ENCODE peak calls at places on chromosomes 7 and 10, in seven cellular contexts. One of them, this sample, is unnamed.

GRCh38 chr7:106421181-106421762 is 136.5 kb upstream of the NAMPT start:
- DNase-seq in cardiac fibroblast: peak; percentile 97
- DNase-seq in stomach: peak; percentile 43
- DNase-seq in fibroblast of pulmonary artery: peak; percentile 100
- DNase-seq in heart left ventricle: peak; percentile 74
- DNase-seq in fibroblast of the aortic adventitia: peak; percentile 100
- DNase-seq in epithelial cell of esophagus: peak; percentile 74
- DNase-seq in this sample: no peak

GRCh38 chr10:1553951-1554350 is 183.4 kb downstream of the ADARB2 start:
- DNase-seq in cardiac fibroblast: no peak
- DNase-seq in stomach: no peak
- DNase-seq in fibroblast of pulmonary artery: no peak
- DNase-seq in heart left ventricle: no peak
- DNase-seq in fibroblast of the aortic adventitia: no peak
- DNase-seq in epithelial cell of esophagus: no peak
- DNase-seq in this sample: no peak

GRCh38 chr7:85287126-85287825 is 100.4 kb upstream of the SEMA3D start:
- DNase-seq in cardiac fibroblast: peak; percentile 31
- DNase-seq in stomach: no peak
- DNase-seq in fibroblast of pulmonary artery: peak; percentile 26
- DNase-seq in heart left ventricle: no peak
- DNase-seq in fibroblast of the aortic adventitia: peak; percentile 36
- DNase-seq in epithelial cell of esophagus: peak; percentile 2
- DNase-seq in this sample: no peak

GRCh38 chr10:119896061-119896655 is 3.6 kb downstream of the SEC23IP start:
- DNase-seq in cardiac fibroblast: peak; percentile 90
- DNase-seq in stomach: peak; percentile 51
- DNase-seq in fibroblast of pulmonary artery: peak; percentile 91
- DNase-seq in heart left ventricle: no peak
- DNase-seq in fibroblast of the aortic adventitia: peak; percentile 92
- DNase-seq in epithelial cell of esophagus: peak; percentile 90
- DNase-seq in this sample: no peak

GRCh38 chr7:157708896-157709295 is 372.1 kb downstream of the DNAJB6 start:
- DNase-seq in cardiac fibroblast: no peak
- DNase-seq in stomach: no peak
- DNase-seq in fibroblast of pulmonary artery: no peak
- DNase-seq in heart left ventricle: no peak
- DNase-seq in fibroblast of the aortic adventitia: no peak
- DNase-seq in epithelial cell of esophagus: no peak
- DNase-seq in this sample: peak; percentile 4

GRCh38 chr7:104972510-104972909 is 41.5 kb upstream of the KMT2E start:
- DNase-seq in cardiac fibroblast: peak; percentile 77
- DNase-seq in stomach: no peak
- DNase-seq in fibroblast of pulmonary artery: peak; percentile 40
- DNase-seq in heart left ventricle: no peak
- DNase-seq in fibroblast of the aortic adventitia: peak; percentile 55
- DNase-seq in epithelial cell of esophagus: peak; percentile 33
- DNase-seq in this sample: no peak

GRCh38 chr10:33412261-33413092 is 78.0 kb upstream of the NRP1 start:
- DNase-seq in cardiac fibroblast: peak; percentile 97
- DNase-seq in stomach: no peak
- DNase-seq in fibroblast of pulmonary artery: peak; percentile 93
- DNase-seq in heart left ventricle: no peak
- DNase-seq in fibroblast of the aortic adventitia: peak; percentile 94
- DNase-seq in epithelial cell of esophagus: peak; percentile 89
- DNase-seq in this sample: no peak

GRCh38 chr7:157458254-157458633 is 121.4 kb downstream of the DNAJB6 start:
- DNase-seq in cardiac fibroblast: no peak
- DNase-seq in stomach: peak; percentile 4
- DNase-seq in fibroblast of pulmonary artery: no peak
- DNase-seq in heart left ventricle: no peak
- DNase-seq in fibroblast of the aortic adventitia: no peak
- DNase-seq in epithelial cell of esophagus: no peak
- DNase-seq in this sample: no peak

GRCh38 chr10:77007836-77008235 is 629.8 kb downstream of the KCNMA1 start:
- DNase-seq in cardiac fibroblast: peak; percentile 39
- DNase-seq in stomach: no peak
- DNase-seq in fibroblast of pulmonary artery: no peak
- DNase-seq in heart left ventricle: no peak
- DNase-seq in fibroblast of the aortic adventitia: no peak
- DNase-seq in epithelial cell of esophagus: no peak
- DNase-seq in this sample: no peak

GRCh38 chr7:8295638-8296361 is 33.8 kb upstream of the ICA1 start:
- DNase-seq in cardiac fibroblast: peak; percentile 91
- DNase-seq in stomach: peak; percentile 30
- DNase-seq in fibroblast of pulmonary artery: peak; percentile 84
- DNase-seq in heart left ventricle: peak; percentile 40
- DNase-seq in fibroblast of the aortic adventitia: peak; percentile 87
- DNase-seq in epithelial cell of esophagus: peak; percentile 87
- DNase-seq in this sample: no peak
- TF ChIP-seq CTCF in cardiac fibroblast: peak; percentile 64
- TF ChIP-seq CTCF in stomach: peak; percentile 68
- TF ChIP-seq CTCF in fibroblast of pulmonary artery: peak; percentile 66
- TF ChIP-seq CTCF in heart left ventricle: peak; percentile 73
- TF ChIP-seq CTCF in fibroblast of the aortic adventitia: peak; percentile 69
- TF ChIP-seq CTCF in epithelial cell of esophagus: peak; percentile 73
- TF ChIP-seq CTCF in this sample: no peak

GRCh38 chr7:56097700-56098099 is 4.9 kb upstream of the PHKG1 start:
- DNase-seq in cardiac fibroblast: peak; percentile 91
- DNase-seq in stomach: peak; percentile 44
- DNase-seq in fibroblast of pulmonary artery: peak; percentile 80
- DNase-seq in heart left ventricle: no peak
- DNase-seq in fibroblast of the aortic adventitia: peak; percentile 98
- DNase-seq in epithelial cell of esophagus: no peak
- DNase-seq in this sample: no peak

GRCh38 chr7:56091591-56091990 is 1.2 kb downstream of the PHKG1 start:
- DNase-seq in cardiac fibroblast: no peak
- DNase-seq in stomach: no peak
- DNase-seq in fibroblast of pulmonary artery: no peak
- DNase-seq in heart left ventricle: peak; percentile 72
- DNase-seq in fibroblast of the aortic adventitia: peak; percentile 68
- DNase-seq in epithelial cell of esophagus: no peak
- DNase-seq in this sample: no peak

GRCh38 chr7:56087445-56087844 is 5.3 kb downstream of the PHKG1 start:
- DNase-seq in cardiac fibroblast: no peak
- DNase-seq in stomach: no peak
- DNase-seq in fibroblast of pulmonary artery: no peak
- DNase-seq in heart left ventricle: no peak
- DNase-seq in fibroblast of the aortic adventitia: no peak
- DNase-seq in epithelial cell of esophagus: no peak
- DNase-seq in this sample: no peak

GRCh38 chr7:56092789-56093531 is at the start of gene PHKG1:
- DNase-seq in cardiac fibroblast: peak; percentile 81
- DNase-seq in stomach: peak; percentile 84
- DNase-seq in fibroblast of pulmonary artery: peak; percentile 87
- DNase-seq in heart left ventricle: peak; percentile 89
- DNase-seq in fibroblast of the aortic adventitia: peak; percentile 91
- DNase-seq in epithelial cell of esophagus: peak; percentile 49
- DNase-seq in this sample: no peak
- TF ChIP-seq CTCF in cardiac fibroblast: peak; percentile 47
- TF ChIP-seq CTCF in stomach: peak; percentile 63
- TF ChIP-seq CTCF in fibroblast of pulmonary artery: peak; percentile 69
- TF ChIP-seq CTCF in heart left ventricle: peak; percentile 47
- TF ChIP-seq CTCF in fibroblast of the aortic adventitia: peak; percentile 77
- TF ChIP-seq CTCF in epithelial cell of esophagus: peak; percentile 44
- TF ChIP-seq CTCF in this sample: no peak

DNA sequence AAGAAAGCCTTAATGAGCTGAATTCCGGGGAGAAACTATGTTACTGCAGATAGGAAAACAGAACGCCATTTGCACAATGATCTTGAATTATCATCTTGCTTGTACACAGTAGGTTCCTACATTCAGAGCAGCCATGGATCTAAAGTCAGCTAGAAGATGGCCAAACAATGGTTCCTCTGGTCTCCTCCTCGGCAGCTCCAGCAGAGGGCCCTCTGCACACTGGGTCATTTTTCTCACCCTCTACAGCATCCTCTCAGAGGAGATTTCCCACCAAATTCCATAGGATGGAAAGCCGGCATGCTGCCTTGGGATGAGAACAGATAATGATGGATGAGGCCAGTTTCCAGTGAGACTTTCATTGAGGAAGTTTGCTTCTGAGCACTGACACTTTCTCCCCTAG is 308.5 kb upstream of the NFE2L3 start:
- DNase-seq in cardiac fibroblast: no peak
- DNase-seq in stomach: no peak
- DNase-seq in fibroblast of pulmonary artery: no peak
- DNase-seq in heart left ventricle: no peak
- DNase-seq in fibroblast of the aortic adventitia: no peak
- DNase-seq in epithelial cell of esophagus: no peak
- DNase-seq in this sample: no peak
- TF ChIP-seq CTCF in cardiac fibroblast: no peak
- TF ChIP-seq CTCF in stomach: no peak
- TF ChIP-seq CTCF in fibroblast of pulmonary artery: no peak
- TF ChIP-seq CTCF in heart left ventricle: no peak
- TF ChIP-seq CTCF in fibroblast of the aortic adventitia: peak; percentile 3
- TF ChIP-seq CTCF in epithelial cell of esophagus: no peak
- TF ChIP-seq CTCF in this sample: no peak

GRCh38 chr10:114635101-114635500 is 23.0 kb downstream of the ABLIM1 start:
- DNase-seq in cardiac fibroblast: peak; percentile 45
- DNase-seq in stomach: no peak
- DNase-seq in fibroblast of pulmonary artery: peak; percentile 39
- DNase-seq in heart left ventricle: no peak
- DNase-seq in fibroblast of the aortic adventitia: no peak
- DNase-seq in epithelial cell of esophagus: no peak
- DNase-seq in this sample: no peak

GRCh38 chr10:114642729-114643128 is 15.3 kb downstream of the ABLIM1 start:
- DNase-seq in cardiac fibroblast: no peak
- DNase-seq in stomach: no peak
- DNase-seq in fibroblast of pulmonary artery: no peak
- DNase-seq in heart left ventricle: no peak
- DNase-seq in fibroblast of the aortic adventitia: no peak
- DNase-seq in epithelial cell of esophagus: no peak
- DNase-seq in this sample: no peak

GRCh38 chr10:114643158-114643557 is 14.9 kb downstream of the ABLIM1 start:
- DNase-seq in cardiac fibroblast: no peak
- DNase-seq in stomach: no peak
- DNase-seq in fibroblast of pulmonary artery: no peak
- DNase-seq in heart left ventricle: no peak
- DNase-seq in fibroblast of the aortic adventitia: no peak
- DNase-seq in epithelial cell of esophagus: no peak
- DNase-seq in this sample: no peak

GRCh38 chr10:114635797-114636550 is 22.1 kb downstream of the ABLIM1 start:
- DNase-seq in cardiac fibroblast: no peak
- DNase-seq in stomach: peak; percentile 64
- DNase-seq in fibroblast of pulmonary artery: no peak
- DNase-seq in heart left ventricle: no peak
- DNase-seq in fibroblast of the aortic adventitia: no peak
- DNase-seq in epithelial cell of esophagus: no peak
- DNase-seq in this sample: no peak

DNA sequence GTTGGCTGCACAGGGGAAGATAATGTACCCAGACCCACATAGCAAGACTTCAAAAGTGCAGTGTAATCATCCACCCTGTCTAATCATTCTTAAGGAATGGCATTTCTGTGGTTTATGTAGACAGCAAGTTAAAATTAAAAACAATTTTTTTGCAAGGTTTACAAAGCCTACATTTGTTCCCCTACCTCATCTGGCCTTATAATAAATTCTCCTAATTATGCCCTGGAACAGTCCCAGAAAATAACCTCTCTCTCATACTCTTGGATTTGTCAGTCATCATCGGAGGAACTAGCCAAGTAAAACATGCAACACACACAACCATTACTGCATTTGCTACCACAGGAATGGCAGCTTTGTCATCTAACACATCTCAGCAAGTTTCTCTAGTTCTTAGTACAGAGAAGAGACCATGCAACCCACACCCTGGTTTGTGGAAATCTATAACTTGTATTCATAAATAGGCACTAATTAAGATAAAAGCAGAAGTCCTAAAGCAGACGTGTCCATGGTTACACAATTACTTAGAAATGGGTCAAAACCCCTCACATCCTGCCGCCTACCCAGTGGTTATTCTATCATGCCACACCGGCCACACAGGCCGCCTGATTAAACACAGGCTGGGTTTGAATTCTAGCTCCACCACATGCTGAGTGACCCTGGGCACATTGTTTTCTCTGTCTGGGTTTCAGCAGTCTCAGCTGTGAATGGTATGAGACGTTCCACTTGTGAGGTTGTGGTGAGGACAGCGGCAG is 19.0 kb downstream of the ABLIM1 start:
- DNase-seq in cardiac fibroblast: peak; percentile 79
- DNase-seq in stomach: no peak
- DNase-seq in fibroblast of pulmonary artery: peak; percentile 65
- DNase-seq in heart left ventricle: no peak
- DNase-seq in fibroblast of the aortic adventitia: peak; percentile 72
- DNase-seq in epithelial cell of esophagus: peak; percentile 45
- DNase-seq in this sample: no peak
- TF ChIP-seq CTCF in cardiac fibroblast: no peak
- TF ChIP-seq CTCF in stomach: no peak
- TF ChIP-seq CTCF in fibroblast of pulmonary artery: no peak
- TF ChIP-seq CTCF in heart left ventricle: no peak
- TF ChIP-seq CTCF in fibroblast of the aortic adventitia: no peak
- TF ChIP-seq CTCF in epithelial cell of esophagus: no peak
- TF ChIP-seq CTCF in this sample: no peak

GRCh38 chr10:112183329-112184051 is at the start of gene GPAM:
- DNase-seq in cardiac fibroblast: peak; percentile 89
- DNase-seq in stomach: peak; percentile 97
- DNase-seq in fibroblast of pulmonary artery: peak; percentile 92
- DNase-seq in heart left ventricle: peak; percentile 93
- DNase-seq in fibroblast of the aortic adventitia: peak; percentile 88
- DNase-seq in epithelial cell of esophagus: peak; percentile 92
- DNase-seq in this sample: peak; percentile 100
- TF ChIP-seq CTCF in cardiac fibroblast: no peak
- TF ChIP-seq CTCF in stomach: no peak
- TF ChIP-seq CTCF in fibroblast of pulmonary artery: no peak
- TF ChIP-seq CTCF in heart left ventricle: no peak
- TF ChIP-seq CTCF in fibroblast of the aortic adventitia: no peak
- TF ChIP-seq CTCF in epithelial cell of esophagus: no peak
- TF ChIP-seq CTCF in this sample: no peak

DNA sequence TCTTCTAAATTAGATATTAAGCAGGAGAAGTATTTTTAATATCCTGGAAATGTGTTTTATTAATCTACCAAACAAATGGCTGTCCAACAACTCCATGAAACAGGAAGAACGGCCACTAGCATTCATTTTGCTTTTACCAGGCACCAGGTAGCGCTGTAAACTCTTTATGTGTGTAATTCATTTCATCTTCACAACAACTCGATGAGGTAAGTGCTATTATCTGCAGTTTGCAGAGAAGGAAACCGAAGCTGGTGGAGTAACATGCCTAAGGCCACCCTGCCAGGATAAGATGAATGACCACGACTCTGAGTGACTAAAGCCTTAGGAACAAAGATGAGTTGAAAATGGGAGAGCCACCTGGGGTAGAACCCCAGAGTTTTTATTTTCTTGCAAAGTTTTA is 101.2 kb downstream of the KIAA1217 start:
- DNase-seq in cardiac fibroblast: peak; percentile 19
- DNase-seq in stomach: no peak
- DNase-seq in fibroblast of pulmonary artery: peak; percentile 11
- DNase-seq in heart left ventricle: no peak
- DNase-seq in fibroblast of the aortic adventitia: peak; percentile 18
- DNase-seq in epithelial cell of esophagus: peak; percentile 52
- DNase-seq in this sample: no peak
- TF ChIP-seq CTCF in cardiac fibroblast: no peak
- TF ChIP-seq CTCF in stomach: no peak
- TF ChIP-seq CTCF in fibroblast of pulmonary artery: no peak
- TF ChIP-seq CTCF in heart left ventricle: no peak
- TF ChIP-seq CTCF in fibroblast of the aortic adventitia: no peak
- TF ChIP-seq CTCF in epithelial cell of esophagus: no peak
- TF ChIP-seq CTCF in this sample: no peak

DNA sequence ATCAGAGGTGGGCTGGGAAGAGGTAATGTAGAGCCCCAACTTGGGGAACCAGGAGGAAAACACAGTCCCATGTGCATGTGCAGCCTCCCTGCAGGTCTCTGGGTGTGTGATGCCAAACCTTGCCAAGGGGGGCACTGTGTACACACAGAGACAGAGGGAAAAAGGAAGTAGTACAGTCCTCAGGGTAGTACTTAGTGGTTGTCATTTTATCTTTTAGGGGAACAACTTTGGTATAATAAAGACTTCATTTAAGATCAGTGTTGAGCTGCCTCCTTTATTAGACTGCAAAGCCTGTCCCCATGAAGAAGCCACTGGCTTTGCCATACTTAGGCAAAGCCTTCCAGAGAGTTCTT is 151.8 kb downstream of the CDH23 start:
- DNase-seq in cardiac fibroblast: peak; percentile 13
- DNase-seq in stomach: no peak
- DNase-seq in fibroblast of pulmonary artery: peak; percentile 18
- DNase-seq in heart left ventricle: no peak
- DNase-seq in fibroblast of the aortic adventitia: no peak
- DNase-seq in epithelial cell of esophagus: no peak
- DNase-seq in this sample: no peak
- TF ChIP-seq CTCF in cardiac fibroblast: peak; percentile 53
- TF ChIP-seq CTCF in stomach: no peak
- TF ChIP-seq CTCF in fibroblast of pulmonary artery: peak; percentile 43
- TF ChIP-seq CTCF in heart left ventricle: peak; percentile 11
- TF ChIP-seq CTCF in fibroblast of the aortic adventitia: peak; percentile 39
- TF ChIP-seq CTCF in epithelial cell of esophagus: peak; percentile 13
- TF ChIP-seq CTCF in this sample: no peak